ENCODE peak calls at places on chromosome 5, in ten cellular contexts. One of them, this sample, is unnamed.

GRCh38 chr5:97534166-97534565 is 351.1 kb upstream of the RIOK2 start:
- DNase-seq in psoas muscle: no peak
- DNase-seq in tibial nerve: peak
- DNase-seq in cardiac fibroblast: peak
- DNase-seq in progenitor cell of endocrine pancreas: no peak
- DNase-seq in endothelial cell: peak
- DNase-seq in epithelial cell of esophagus: peak
- DNase-seq in CD8-positive, alpha-beta T cell: no peak
- DNase-seq in astrocyte: peak
- DNase-seq in Calu3: peak
- DNase-seq in this sample: no peak

GRCh38 chr5:180785794-180786221 is 16.8 kb downstream of the MGAT1 start:
- DNase-seq in astrocyte: peak
- DNase-seq in progenitor cell of endocrine pancreas: no peak
- DNase-seq in endothelial cell: peak
- DNase-seq in tibial nerve: no peak
- DNase-seq in Calu3: peak
- DNase-seq in cardiac fibroblast: peak
- DNase-seq in epithelial cell of esophagus: peak
- DNase-seq in CD8-positive, alpha-beta T cell: no peak
- DNase-seq in psoas muscle: peak
- DNase-seq in this sample: no peak

GRCh38 chr5:138714694-138715093 is 38.5 kb upstream of the CTNNA1 start:
- DNase-seq in endothelial cell: no peak
- DNase-seq in astrocyte: no peak
- DNase-seq in tibial nerve: no peak
- DNase-seq in cardiac fibroblast: no peak
- DNase-seq in Calu3: no peak
- DNase-seq in psoas muscle: no peak
- DNase-seq in CD8-positive, alpha-beta T cell: no peak
- DNase-seq in progenitor cell of endocrine pancreas: no peak
- DNase-seq in epithelial cell of esophagus: no peak
- DNase-seq in this sample: no peak

GRCh38 chr5:54135042-54135441 is 175.3 kb downstream of the ARL15 start:
- DNase-seq in tibial nerve: no peak
- DNase-seq in psoas muscle: no peak
- DNase-seq in astrocyte: peak
- DNase-seq in Calu3: no peak
- DNase-seq in epithelial cell of esophagus: peak
- DNase-seq in CD8-positive, alpha-beta T cell: no peak
- DNase-seq in cardiac fibroblast: peak
- DNase-seq in progenitor cell of endocrine pancreas: no peak
- DNase-seq in endothelial cell: no peak
- DNase-seq in this sample: no peak

GRCh38 chr5:79074641-79075040 is 5.1 kb downstream of the BHMT2 start:
- DNase-seq in progenitor cell of endocrine pancreas: no peak
- DNase-seq in astrocyte: peak
- DNase-seq in epithelial cell of esophagus: peak
- DNase-seq in tibial nerve: no peak
- DNase-seq in endothelial cell: no peak
- DNase-seq in psoas muscle: no peak
- DNase-seq in cardiac fibroblast: peak
- DNase-seq in Calu3: no peak
- DNase-seq in CD8-positive, alpha-beta T cell: no peak
- DNase-seq in this sample: no peak

GRCh38 chr5:12023614-12024241 is 119.5 kb upstream of the CTNND2 start:
- DNase-seq in tibial nerve: peak
- DNase-seq in epithelial cell of esophagus: peak
- DNase-seq in endothelial cell: peak
- DNase-seq in CD8-positive, alpha-beta T cell: no peak
- DNase-seq in psoas muscle: no peak
- DNase-seq in progenitor cell of endocrine pancreas: no peak
- DNase-seq in cardiac fibroblast: peak
- DNase-seq in Calu3: peak
- DNase-seq in astrocyte: peak
- DNase-seq in this sample: no peak

GRCh38 chr5:65952259-65952658 is 25.9 kb downstream of the ERBIN start:
- DNase-seq in Calu3: no peak
- DNase-seq in epithelial cell of esophagus: no peak
- DNase-seq in endothelial cell: no peak
- DNase-seq in astrocyte: no peak
- DNase-seq in progenitor cell of endocrine pancreas: no peak
- DNase-seq in tibial nerve: no peak
- DNase-seq in CD8-positive, alpha-beta T cell: no peak
- DNase-seq in psoas muscle: no peak
- DNase-seq in cardiac fibroblast: no peak
- DNase-seq in this sample: no peak

GRCh38 chr5:131796793-131797693 is at the start of gene FNIP1:
- DNase-seq in epithelial cell of esophagus: peak
- DNase-seq in endothelial cell: peak
- DNase-seq in psoas muscle: peak
- DNase-seq in progenitor cell of endocrine pancreas: peak
- DNase-seq in CD8-positive, alpha-beta T cell: peak
- DNase-seq in tibial nerve: peak
- DNase-seq in cardiac fibroblast: peak
- DNase-seq in astrocyte: peak
- DNase-seq in Calu3: peak
- DNase-seq in this sample: peak

GRCh38 chr5:169127431-169127830 is 173.5 kb downstream of the SLIT3 start:
- DNase-seq in Calu3: no peak
- DNase-seq in cardiac fibroblast: no peak
- DNase-seq in tibial nerve: no peak
- DNase-seq in psoas muscle: no peak
- DNase-seq in epithelial cell of esophagus: no peak
- DNase-seq in endothelial cell: no peak
- DNase-seq in progenitor cell of endocrine pancreas: no peak
- DNase-seq in CD8-positive, alpha-beta T cell: no peak
- DNase-seq in astrocyte: no peak
- DNase-seq in this sample: no peak

GRCh38 chr5:84605246-84605645 is 220.6 kb upstream of the EDIL3 start:
- DNase-seq in epithelial cell of esophagus: no peak
- DNase-seq in progenitor cell of endocrine pancreas: no peak
- DNase-seq in tibial nerve: no peak
- DNase-seq in CD8-positive, alpha-beta T cell: no peak
- DNase-seq in Calu3: no peak
- DNase-seq in astrocyte: no peak
- DNase-seq in cardiac fibroblast: no peak
- DNase-seq in psoas muscle: no peak
- DNase-seq in endothelial cell: no peak
- DNase-seq in this sample: no peak

GRCh38 chr5:173868096-173868879 is 19.9 kb upstream of the CPEB4 start:
- DNase-seq in psoas muscle: no peak
- DNase-seq in endothelial cell: no peak
- DNase-seq in CD8-positive, alpha-beta T cell: no peak
- DNase-seq in tibial nerve: no peak
- DNase-seq in astrocyte: peak
- DNase-seq in epithelial cell of esophagus: peak
- DNase-seq in progenitor cell of endocrine pancreas: no peak
- DNase-seq in Calu3: peak
- DNase-seq in cardiac fibroblast: peak
- DNase-seq in this sample: no peak

GRCh38 chr5:60829490-60830266 is 14.4 kb downstream of the ELOVL7 start:
- DNase-seq in cardiac fibroblast: no peak
- DNase-seq in endothelial cell: no peak
- DNase-seq in Calu3: no peak
- DNase-seq in psoas muscle: no peak
- DNase-seq in epithelial cell of esophagus: peak
- DNase-seq in progenitor cell of endocrine pancreas: no peak
- DNase-seq in tibial nerve: no peak
- DNase-seq in astrocyte: no peak
- DNase-seq in CD8-positive, alpha-beta T cell: no peak
- DNase-seq in this sample: no peak

DNA sequence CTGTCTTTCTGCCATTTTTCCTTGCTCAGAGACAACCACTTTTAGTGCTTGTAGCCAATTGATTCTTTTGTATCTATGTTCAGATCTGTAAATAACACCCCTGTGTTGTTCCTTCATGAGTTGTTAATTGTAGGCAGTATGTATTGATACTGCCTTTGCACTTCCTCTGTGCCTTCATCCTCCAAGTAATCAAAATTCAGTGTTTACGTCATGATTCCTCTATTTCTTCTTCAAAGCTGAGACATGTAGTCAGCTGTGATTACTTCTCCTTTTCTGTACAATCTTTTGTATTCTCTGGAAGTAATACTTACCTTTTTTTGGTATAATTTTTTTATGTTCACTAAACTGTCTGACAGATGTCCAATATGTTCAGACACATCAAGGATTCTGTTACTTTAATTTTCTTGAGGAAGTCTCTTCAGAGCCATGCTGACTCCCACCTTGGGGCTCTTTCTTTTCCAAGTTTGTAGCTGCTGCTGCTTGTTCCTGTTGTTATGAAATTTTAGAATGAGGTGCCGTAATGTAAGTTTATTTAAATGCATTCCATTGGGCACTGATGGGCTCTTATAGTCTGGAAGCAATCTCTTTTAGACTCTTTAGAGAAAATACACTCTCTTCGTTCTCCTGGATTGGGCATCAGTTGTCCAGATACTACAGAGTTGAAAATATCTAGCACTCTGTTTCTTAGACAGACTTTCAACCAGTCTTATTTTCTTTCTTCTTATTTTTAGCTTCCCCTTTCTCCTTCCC is 30.5 kb upstream of the LRRC70 start:
- DNase-seq in endothelial cell: no peak
- DNase-seq in tibial nerve: no peak
- DNase-seq in CD8-positive, alpha-beta T cell: no peak
- DNase-seq in psoas muscle: no peak
- DNase-seq in progenitor cell of endocrine pancreas: no peak
- DNase-seq in epithelial cell of esophagus: no peak
- DNase-seq in astrocyte: no peak
- DNase-seq in cardiac fibroblast: no peak
- DNase-seq in Calu3: no peak
- DNase-seq in this sample: no peak
- TF ChIP-seq CTCF in endothelial cell: no peak
- TF ChIP-seq CTCF in tibial nerve: no peak
- TF ChIP-seq CTCF in CD8-positive, alpha-beta T cell: no peak
- TF ChIP-seq CTCF in psoas muscle: no peak
- TF ChIP-seq CTCF in progenitor cell of endocrine pancreas: no peak
- TF ChIP-seq CTCF in epithelial cell of esophagus: no peak
- TF ChIP-seq CTCF in astrocyte: no peak
- TF ChIP-seq CTCF in cardiac fibroblast: no peak
- TF ChIP-seq CTCF in Calu3: no peak
- TF ChIP-seq CTCF in this sample: no peak

DNA sequence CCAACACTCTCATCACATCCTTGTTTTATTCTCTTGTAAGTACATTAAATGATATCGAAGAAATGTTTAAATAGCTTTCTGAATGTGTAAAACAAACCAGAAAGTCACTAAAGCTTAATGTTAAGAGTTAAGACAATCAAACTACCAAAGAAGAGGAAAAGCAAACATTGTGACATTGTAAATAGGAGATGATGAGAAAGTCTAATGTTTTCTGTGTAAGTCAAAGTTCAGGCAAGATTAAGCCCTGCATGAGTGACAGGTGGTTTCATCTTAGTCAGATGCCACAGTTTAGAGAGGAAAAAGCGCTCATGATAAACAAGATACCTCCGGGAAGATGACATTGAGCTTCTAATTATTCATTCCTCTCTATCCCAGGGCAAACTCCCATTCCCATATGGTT is 50.9 kb upstream of the PHYKPL start:
- DNase-seq in CD8-positive, alpha-beta T cell: no peak
- DNase-seq in astrocyte: no peak
- DNase-seq in psoas muscle: no peak
- DNase-seq in cardiac fibroblast: no peak
- DNase-seq in endothelial cell: no peak
- DNase-seq in progenitor cell of endocrine pancreas: no peak
- DNase-seq in epithelial cell of esophagus: no peak
- DNase-seq in tibial nerve: no peak
- DNase-seq in Calu3: no peak
- DNase-seq in this sample: no peak
- TF ChIP-seq CTCF in CD8-positive, alpha-beta T cell: no peak
- TF ChIP-seq CTCF in astrocyte: no peak
- TF ChIP-seq CTCF in psoas muscle: no peak
- TF ChIP-seq CTCF in cardiac fibroblast: no peak
- TF ChIP-seq CTCF in endothelial cell: no peak
- TF ChIP-seq CTCF in progenitor cell of endocrine pancreas: no peak
- TF ChIP-seq CTCF in epithelial cell of esophagus: no peak
- TF ChIP-seq CTCF in tibial nerve: no peak
- TF ChIP-seq CTCF in Calu3: no peak
- TF ChIP-seq CTCF in this sample: no peak

DNA sequence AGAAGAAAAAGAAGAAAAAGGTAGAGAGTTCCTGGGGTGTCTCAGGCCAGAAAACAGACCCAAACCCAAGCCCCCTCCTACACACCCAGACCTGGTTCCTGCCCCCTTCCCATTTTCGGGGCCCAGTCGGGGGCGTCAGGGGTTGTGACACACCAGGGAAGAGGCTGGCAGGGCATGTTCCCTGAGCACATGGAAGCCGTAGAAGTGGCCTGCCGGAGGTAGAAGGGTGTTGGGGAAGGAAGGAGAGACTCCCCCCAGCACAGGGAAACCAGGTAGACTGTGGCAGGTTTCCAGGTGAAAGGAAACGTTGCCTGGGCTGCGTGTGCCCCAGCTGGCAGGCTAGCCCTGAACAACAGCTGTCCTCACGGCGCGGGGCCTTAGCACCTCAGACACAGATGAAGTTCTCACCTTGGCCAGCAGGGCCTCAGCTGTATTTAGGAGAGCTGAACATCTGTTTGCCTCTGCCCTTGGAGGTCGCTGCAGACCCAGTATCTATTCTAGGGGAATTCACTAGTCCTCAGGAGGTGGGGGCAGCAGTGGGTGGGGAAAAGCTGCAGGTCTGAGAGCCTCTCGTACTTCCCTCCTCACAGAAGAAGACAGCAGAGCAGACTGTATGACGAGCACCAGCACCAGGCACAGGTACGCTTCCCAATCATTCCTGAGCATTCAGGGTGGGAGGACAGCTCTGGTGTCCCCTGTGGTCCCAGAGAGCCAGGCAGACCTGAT is 14.1 kb downstream of the CD74 start:
- DNase-seq in endothelial cell: peak
- DNase-seq in epithelial cell of esophagus: peak
- DNase-seq in tibial nerve: no peak
- DNase-seq in Calu3: no peak
- DNase-seq in astrocyte: no peak
- DNase-seq in progenitor cell of endocrine pancreas: no peak
- DNase-seq in psoas muscle: no peak
- DNase-seq in CD8-positive, alpha-beta T cell: peak
- DNase-seq in cardiac fibroblast: no peak
- DNase-seq in this sample: no peak
- TF ChIP-seq CTCF in endothelial cell: peak
- TF ChIP-seq CTCF in epithelial cell of esophagus: peak
- TF ChIP-seq CTCF in tibial nerve: no peak
- TF ChIP-seq CTCF in Calu3: peak
- TF ChIP-seq CTCF in astrocyte: peak
- TF ChIP-seq CTCF in progenitor cell of endocrine pancreas: peak
- TF ChIP-seq CTCF in psoas muscle: peak
- TF ChIP-seq CTCF in CD8-positive, alpha-beta T cell: peak
- TF ChIP-seq CTCF in cardiac fibroblast: peak
- TF ChIP-seq CTCF in this sample: no peak

DNA sequence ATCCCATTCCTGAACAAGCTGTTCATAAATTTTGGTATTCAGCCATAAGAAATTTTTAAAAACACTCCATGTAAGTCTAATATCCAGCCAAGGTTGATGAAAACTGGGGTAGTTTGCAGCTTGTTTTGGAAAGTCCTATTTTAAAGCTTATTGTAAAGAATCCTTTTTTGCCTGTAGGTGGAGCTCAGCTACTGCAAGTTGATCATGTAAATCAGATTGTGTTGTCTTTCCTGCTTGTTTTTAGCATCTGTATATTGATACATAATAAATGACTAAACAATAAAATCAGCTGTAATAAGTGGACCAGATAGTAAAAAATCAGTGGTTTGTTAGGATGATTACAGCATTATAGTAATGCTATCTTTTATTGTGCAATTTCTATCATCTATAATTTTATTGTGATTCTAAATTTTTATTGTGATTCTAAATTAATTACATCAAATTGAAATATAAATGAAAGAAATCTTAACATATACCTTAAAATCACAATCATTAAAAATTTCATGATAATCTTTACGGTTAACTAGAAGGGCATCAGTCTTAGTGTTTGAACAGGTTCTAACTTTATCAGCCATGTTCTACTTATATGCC is 42.4 kb downstream of the CWC27 start:
- DNase-seq in psoas muscle: no peak
- DNase-seq in progenitor cell of endocrine pancreas: no peak
- DNase-seq in CD8-positive, alpha-beta T cell: peak
- DNase-seq in epithelial cell of esophagus: peak
- DNase-seq in cardiac fibroblast: peak
- DNase-seq in astrocyte: peak
- DNase-seq in endothelial cell: peak
- DNase-seq in Calu3: peak
- DNase-seq in tibial nerve: no peak
- DNase-seq in this sample: no peak
- TF ChIP-seq CTCF in psoas muscle: peak
- TF ChIP-seq CTCF in progenitor cell of endocrine pancreas: peak
- TF ChIP-seq CTCF in CD8-positive, alpha-beta T cell: peak
- TF ChIP-seq CTCF in epithelial cell of esophagus: peak
- TF ChIP-seq CTCF in cardiac fibroblast: peak
- TF ChIP-seq CTCF in astrocyte: peak
- TF ChIP-seq CTCF in endothelial cell: peak
- TF ChIP-seq CTCF in Calu3: peak
- TF ChIP-seq CTCF in tibial nerve: peak
- TF ChIP-seq CTCF in this sample: peak

This sample was measured in CD4-positive, alpha-beta T cell.